ENCODE peak calls at places on chromosomes 1 and 21, in ten cellular contexts. W is cardiac septum; H is esophagus squamous epithelium; U is NCI-H1694 treated with DMSO at 0.1 percent for 48 hours; C is NCI-H1092; X is NCI-H2029 treated with DMSO at 0.1 percent for 48 hours; R is aorta; T is RPMI8226; E is activated CD4-positive, alpha-beta T cell treated with anti-CD3 and anti-CD28 coated beads for 48 hours; F is GM03348. K is an unnamed sample.
A peak's percentile ranks its signal among the peaks of the same experiment; 100 is the strongest.

GRCh38 chr1:5913078-5913845 is 79.0 kb downstream of the NPHP4 start:
- DNase-seq in W (peak; percentile 62), H (no peak), U (no peak), C (no peak), X (no peak), R (peak; percentile 26), T (no peak), E (no peak), F (no peak), K (no peak)

GRCh38 chr21:21688877-21689276 is 690.7 kb downstream of the NCAM2 start:
- DNase-seq in W (no peak), H (no peak), U (no peak), C (no peak), X (no peak), R (no peak), T (peak; percentile 25), E (no peak), F (peak; percentile 20), K (no peak)

GRCh38 chr1:210125143-210125542 is 107.5 kb upstream of the SERTAD4 start:
- DNase-seq in W (no peak), H (no peak), U (no peak), C (no peak), X (no peak), R (no peak), T (no peak), E (no peak), F (no peak), K (no peak)

GRCh38 chr1:204149107-204149506 is 2.7 kb downstream of the ETNK2 start:
- DNase-seq in W (no peak), H (no peak), U (no peak), C (no peak), X (no peak), R (peak; percentile 28), T (no peak), E (no peak), F (no peak), K (no peak)

GRCh38 chr1:39788758-39789570 is at the start of gene BMP8B:
- DNase-seq in W (peak; percentile 82), H (peak; percentile 20), U (peak; percentile 99), C (peak; percentile 97), X (peak; percentile 98), R (peak; percentile 81), T (peak; percentile 88), E (peak; percentile 58), F (peak; percentile 66), K (peak; percentile 93)

GRCh38 chr1:36859926-36860325 is 174.4 kb downstream of the GRIK3 start:
- DNase-seq in W (no peak), H (no peak), U (no peak), C (no peak), X (no peak), R (no peak), T (no peak), E (no peak), F (no peak), K (no peak)

GRCh38 chr1:35931424-35932157 is 686 bp downstream of the AGO3 start:
- DNase-seq in W (no peak), H (no peak), U (no peak), C (peak; percentile 9), X (peak; percentile 9), R (peak; percentile 79), T (peak; percentile 78), E (no peak), F (peak; percentile 36), K (no peak)

GRCh38 chr1:186740324-186740723 is 60.1 kb upstream of the PTGS2 start:
- DNase-seq in W (no peak), H (no peak), U (no peak), C (no peak), X (no peak), R (no peak), T (no peak), E (peak; percentile 7), F (no peak), K (no peak)

GRCh38 chr21:44438531-44439210 is 16.6 kb upstream of the LRRC3 start:
- DNase-seq in W (peak; percentile 85), H (no peak), U (no peak), C (peak; percentile 22), X (no peak), R (peak; percentile 74), T (no peak), E (no peak), F (no peak), K (no peak)

GRCh38 chr1:108742268-108742667 is 4.2 kb upstream of the STXBP3 start:
- DNase-seq in W (no peak), H (no peak), U (no peak), C (no peak), X (no peak), R (no peak), T (no peak), E (no peak), F (no peak), K (no peak)

GRCh38 chr1:181166377-181167196 is 78.1 kb downstream of the IER5 start:
- DNase-seq in W (no peak), H (no peak), U (peak; percentile 93), C (peak; percentile 85), X (peak; percentile 26), R (peak; percentile 79), T (peak; percentile 84), E (peak; percentile 84), F (peak; percentile 87), K (no peak)

GRCh38 chr1:116360435-116361173 is 12.4 kb upstream of the ATP1A1 start:
- DNase-seq in W (no peak), H (no peak), U (no peak), C (no peak), X (no peak), R (no peak), T (no peak), E (no peak), F (peak; percentile 41), K (no peak)

GRCh38 chr1:151289991-151290708 is 8.1 kb downstream of the ZNF687 start:
- DNase-seq in W (no peak), H (no peak), U (no peak), C (no peak), X (no peak), R (no peak), T (no peak), E (no peak), F (no peak), K (no peak)

GRCh38 chr21:33858672-33859372 is 56.8 kb downstream of the ATP5PO start:
- DNase-seq in W (no peak), H (no peak), U (no peak), C (no peak), X (no peak), R (peak; percentile 73), T (no peak), E (no peak), F (no peak), K (no peak)

GRCh38 chr21:38303300-38303699 is 46.5 kb downstream of the KCNJ15 start:
- DNase-seq in W (no peak), H (no peak), U (no peak), C (no peak), X (no peak), R (peak; percentile 83), T (no peak), E (no peak), F (peak; percentile 88), K (no peak)

GRCh38 chr21:32137266-32137665 is 141.6 kb downstream of the MIS18A start:
- DNase-seq in W (no peak), H (no peak), U (no peak), C (no peak), X (no peak), R (no peak), T (no peak), E (no peak), F (no peak), K (no peak)

GRCh38 chr1:67441183-67441582 is 11.0 kb upstream of the SERBP1 start:
- DNase-seq in W (no peak), H (no peak), U (peak; percentile 36), C (no peak), X (no peak), R (peak; percentile 81), T (peak; percentile 92), E (peak; percentile 74), F (no peak), K (peak; percentile 46)

GRCh38 chr1:35369922-35370671 is 101.6 kb downstream of the ZMYM4 start:
- DNase-seq in W (no peak), H (no peak), U (peak; percentile 66), C (no peak), X (no peak), R (peak; percentile 82), T (peak; percentile 57), E (no peak), F (peak; percentile 80), K (no peak)

GRCh38 chr1:26010800-26011199 is 10.8 kb upstream of the EXTL1 start:
- DNase-seq in W (no peak), H (no peak), U (no peak), C (no peak), X (peak; percentile 9), R (no peak), T (no peak), E (no peak), F (no peak), K (peak; percentile 58)

K was measured in left lung.